ENCODE peak calls at places on chromosomes 11 and 22, in five cellular contexts. U is HCT116; B is lower lobe of right lung; S is CD4-positive, CD25-positive, alpha-beta regulatory T cell; J is thoracic aorta. H is an unnamed sample. For H3K4me1, the result is how much of the 10 kb centered on the place peaks cover.

GRCh38 chr11:117177534-117178209 is 871 bp upstream of the SIDT2 start:
- DNase-seq in U (no peak), B (no peak), S (no peak), J (no peak), H (no peak)

GRCh38 chr11:119599864-119600593 is 129.0 kb downstream of the NECTIN1 start:
- DNase-seq in U (no peak), B (no peak), S (no peak), J (no peak), H (no peak)

GRCh38 chr11:117836077-117836960 is 11.8 kb upstream of the FXYD2 start:
- DNase-seq in U (no peak), B (peak), S (no peak), J (no peak), H (no peak)

GRCh38 chr22:46622081-46622521 is 1.9 kb downstream of the GRAMD4 start:
- DNase-seq in U (no peak), B (peak), S (no peak), J (no peak), H (peak)

GRCh38 chr11:118689852-118690552 is 10.6 kb upstream of the TREH start:
- DNase-seq in U (peak), B (peak), S (peak), J (peak), H (peak)

GRCh38 chr11:27481992-27482391 is 9.4 kb upstream of the LGR4 start:
- DNase-seq in U (no peak), B (no peak), S (no peak), J (no peak), H (no peak)

GRCh38 chr22:44181033-44181911 is 547 bp downstream of the PARVG start:
- DNase-seq in U (no peak), B (peak), S (peak), J (no peak), H (peak)

GRCh38 chr11:70783356-70783755 is 385.0 kb downstream of the CTTN start:
- DNase-seq in U (no peak), B (no peak), S (no peak), J (no peak), H (no peak)

GRCh38 chr11:83564845-83565244 is 278.7 kb upstream of the CCDC90B start:
- DNase-seq in U (no peak), B (no peak), S (no peak), J (no peak), H (no peak)

GRCh38 chr11:19421134-19421533 is 180.4 kb upstream of the E2F8 start:
- DNase-seq in U (no peak), B (no peak), S (no peak), J (no peak), H (no peak)

GRCh38 chr11:106304274-106304673 is 226.8 kb downstream of the AASDHPPT start:
- DNase-seq in U (no peak), B (no peak), S (no peak), J (no peak), H (no peak)

GRCh38 chr11:63769044-63769718 is 606 bp upstream of the ZFTA start:
- DNase-seq in U (no peak), B (peak), S (peak), J (no peak), H (peak)

GRCh38 chr11:134558258-134558835 is 146.3 kb upstream of the B3GAT1 start:
- DNase-seq in U (no peak), B (no peak), S (no peak), J (no peak), H (no peak)

GRCh38 chr11:31802000-31802551 is 9.0 kb downstream of the PAX6 start:
- DNase-seq in U (no peak), B (no peak), S (no peak), J (no peak), H (no peak)

GRCh38 chr11:71153005-71153395 is 99.4 kb downstream of the SHANK2 start:
- DNase-seq in U (no peak), B (no peak), S (no peak), J (no peak), H (no peak)

GRCh38 chr11:7513210-7514098 is at the start of gene PPFIBP2:
- DNase-seq in U (peak), B (peak), S (peak), J (peak), H (peak)

GRCh38 chr22:34324763-34325162 is 404.5 kb upstream of the LARGE1 start:
- DNase-seq in U (no peak), B (no peak), S (no peak), J (no peak), H (no peak)

GRCh38 chr11:18366286-18366685 is 28.1 kb upstream of the LDHA start:
- DNase-seq in U (no peak), B (no peak), S (no peak), J (no peak), H (no peak)
- H3K4me1 ChIP-seq in U (under half), B (under half), S (under half), J (under half), H (under half)

GRCh38 chr11:12755510-12755909 is 81.3 kb downstream of the TEAD1 start:
- DNase-seq in U (no peak), B (no peak), S (no peak), J (no peak), H (no peak)

GRCh38 chr11:12752868-12753267 is 78.6 kb downstream of the TEAD1 start:
- DNase-seq in U (no peak), B (no peak), S (no peak), J (no peak), H (no peak)

GRCh38 chr11:12756101-12756500 is 81.9 kb downstream of the TEAD1 start:
- DNase-seq in U (no peak), B (no peak), S (no peak), J (no peak), H (no peak)

GRCh38 chr11:12756867-12757266 is 82.6 kb downstream of the TEAD1 start:
- DNase-seq in U (no peak), B (no peak), S (no peak), J (no peak), H (no peak)

DNA sequence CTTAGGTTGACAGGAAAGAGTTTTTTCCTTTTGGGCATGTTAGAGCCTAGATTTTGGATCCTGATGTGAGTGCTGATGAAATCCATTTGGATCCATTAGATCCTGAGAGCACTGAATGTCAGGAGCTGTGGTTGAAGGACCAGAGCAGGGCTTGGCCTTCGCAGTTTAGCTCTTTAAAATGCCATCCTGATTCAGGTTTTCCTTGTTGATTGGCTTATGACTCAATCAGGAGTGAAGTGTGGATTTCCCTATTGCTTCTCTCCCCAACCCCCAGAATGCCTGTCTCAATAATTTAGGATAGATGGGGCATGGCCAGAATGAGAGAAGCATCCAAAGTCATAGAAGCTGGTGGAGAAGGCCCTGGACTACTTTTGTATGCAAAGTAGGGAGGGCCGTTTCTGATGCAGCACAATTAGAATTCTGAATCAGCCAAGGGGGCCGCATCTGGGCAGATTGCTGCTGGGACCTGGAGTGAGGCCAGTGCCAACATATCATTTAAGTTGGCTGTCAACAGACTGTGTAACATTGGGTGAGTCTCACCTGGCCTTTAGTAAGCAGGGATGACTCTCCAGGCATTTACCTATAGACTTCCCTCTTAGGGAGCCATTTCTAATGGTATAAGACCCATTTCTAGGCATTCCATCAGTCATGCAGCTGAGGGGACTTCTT is 80.5 kb downstream of the TEAD1 start:
- DNase-seq in U (no peak), B (no peak), S (no peak), J (no peak), H (no peak)
- H3K4me1 ChIP-seq in U (under half), B (under half), S (under half), J (under half), H (half or more)

DNA sequence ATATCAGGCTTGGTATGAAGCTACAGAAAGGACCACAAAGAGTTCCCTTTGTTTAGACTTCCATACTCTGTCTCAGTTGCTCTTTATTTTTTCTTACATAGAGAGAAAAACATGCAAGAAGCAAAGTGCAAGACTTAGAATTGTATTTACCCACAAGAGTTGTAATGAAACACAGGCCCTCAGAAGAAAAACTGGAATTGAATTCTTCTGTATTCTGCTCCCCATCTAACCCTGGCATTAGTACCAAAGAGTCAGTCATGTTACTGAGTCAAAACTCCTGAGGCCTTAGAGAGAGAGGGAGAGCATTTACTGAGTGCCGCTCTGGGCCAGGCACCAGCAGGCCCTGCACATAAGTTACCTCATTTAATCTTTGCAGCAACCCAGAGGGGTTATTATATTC is 43.9 kb upstream of the DLAT start:
- DNase-seq in U (no peak), B (no peak), S (no peak), J (no peak), H (no peak)
- H3K4me1 ChIP-seq in U (under half), B (under half), S (under half), J (under half), H (under half)

GRCh38 chr11:2379471-2380174 is 2.5 kb downstream of the CD81 start:
- DNase-seq in U (no peak), B (peak), S (no peak), J (no peak), H (peak)

GRCh38 chr11:2380396-2380795 is 3.3 kb downstream of the CD81 start:
- DNase-seq in U (no peak), B (no peak), S (no peak), J (no peak), H (no peak)

GRCh38 chr11:2382129-2382517 is 5.0 kb downstream of the CD81 start:
- DNase-seq in U (no peak), B (no peak), S (no peak), J (no peak), H (no peak)

GRCh38 chr11:2381494-2382128 is 4.5 kb downstream of the CD81 start:
- DNase-seq in U (no peak), B (peak), S (no peak), J (no peak), H (peak)

GRCh38 chr11:2380807-2381350 is 3.8 kb downstream of the CD81 start:
- DNase-seq in U (no peak), B (peak), S (no peak), J (no peak), H (peak)
- H3K4me1 ChIP-seq in U (under half), B (half or more), S (half or more), J (under half), H (half or more)

GRCh38 chr11:69304258-69304657 is 10.3 kb downstream of the MYEOV start:
- DNase-seq in U (no peak), B (no peak), S (no peak), J (no peak), H (no peak)
- H3K4me1 ChIP-seq in U (under half), B (under half), S (under half), J (under half), H (under half)

DNA sequence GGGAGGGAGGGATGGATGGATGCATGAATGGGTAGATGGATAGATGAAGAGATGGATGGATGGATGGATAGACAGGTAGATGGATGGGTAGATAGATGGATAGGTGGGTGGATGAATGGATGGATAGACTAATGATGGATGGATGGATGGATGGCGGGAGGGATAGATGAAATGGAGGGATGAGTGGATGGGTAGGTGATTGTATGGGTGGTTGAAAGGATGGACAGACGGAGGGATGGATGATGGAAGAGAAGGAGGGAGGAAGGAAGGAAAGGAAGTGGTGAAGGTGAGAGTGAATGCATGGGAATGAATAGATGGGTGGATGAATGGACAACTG is 3.7 kb upstream of the TNNT3 start:
- DNase-seq in U (no peak), B (no peak), S (no peak), J (no peak), H (no peak)
- H3K4me1 ChIP-seq in U (under half), B (under half), S (under half), J (under half), H (under half)

GRCh38 chr11:60951611-60951908 is 416 bp downstream of the SLC15A3 start:
- DNase-seq in U (no peak), B (no peak), S (no peak), J (no peak), H (no peak)
- H3K4me1 ChIP-seq in U (under half), B (under half), S (under half), J (under half), H (under half)

DNA sequence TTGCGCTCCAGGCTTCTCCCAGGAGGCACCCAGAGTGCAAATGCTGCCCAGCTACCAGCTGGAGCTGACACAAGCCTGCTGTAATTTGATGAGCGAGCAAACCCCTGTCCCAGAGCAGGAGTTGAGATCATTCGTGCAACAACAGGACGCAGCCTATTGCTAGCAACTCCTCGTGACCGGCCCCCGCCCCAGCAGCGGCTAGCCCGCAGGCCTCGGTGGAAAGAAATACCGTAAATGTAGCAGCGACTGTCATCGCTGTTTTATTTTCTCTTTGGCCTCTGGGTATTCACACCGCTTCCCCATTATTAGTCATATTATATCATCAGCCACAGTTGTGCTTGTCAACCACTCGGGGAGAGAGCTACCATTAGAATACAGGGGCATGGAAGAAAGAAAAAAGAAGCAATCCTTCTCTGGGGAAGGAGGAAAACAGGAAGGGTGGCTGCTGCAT is 59.2 kb upstream of the ATXN10 start:
- DNase-seq in U (no peak), B (peak), S (peak), J (peak), H (peak)
- H3K4me1 ChIP-seq in U (under half), B (under half), S (under half), J (under half), H (under half)

GRCh38 chr11:75241036-75241905 is 697 bp downstream of the TPBGL start:
- DNase-seq in U (peak), B (peak), S (peak), J (no peak), H (peak)

GRCh38 chr11:75240381-75241035 is at the start of gene TPBGL:
- DNase-seq in U (no peak), B (no peak), S (no peak), J (no peak), H (no peak)

GRCh38 chr11:75244052-75244814 is 3.7 kb downstream of the TPBGL start:
- DNase-seq in U (no peak), B (no peak), S (no peak), J (no peak), H (no peak)

GRCh38 chr11:75241906-75242644 is 1.5 kb downstream of the TPBGL start:
- DNase-seq in U (no peak), B (no peak), S (no peak), J (no peak), H (no peak)

GRCh38 chr11:75242722-75243600 is 2.4 kb downstream of the TPBGL start:
- DNase-seq in U (no peak), B (no peak), S (no peak), J (no peak), H (no peak)
- H3K4me1 ChIP-seq in U (under half), B (under half), S (under half), J (under half), H (under half)

H was measured in psoas muscle.